ENCODE peak calls at places on chromosomes 13 and 19, in seven cellular contexts. O, B, J, I, Q, V and D are unnamed samples.

GRCh38 chr13:29569253-29570057 is 26.0 kb downstream of the SLC7A1 start:
- DNase-seq in B (peak; percentile 44), V (no peak), Q (no peak), J (no peak), I (no peak), O (peak; percentile 52), D (no peak)

GRCh38 chr19:47381653-47382279 is 32.7 kb downstream of the DHX34 start:
- DNase-seq in J (no peak), I (no peak), B (no peak), Q (no peak), V (no peak), O (no peak), D (no peak)

GRCh38 chr13:64579331-64579730 is 2650.8 kb downstream of the PCDH9 start:
- DNase-seq in B (no peak), J (no peak), Q (no peak), O (no peak), V (no peak), I (no peak), D (no peak)

GRCh38 chr19:8571006-8571411 is 6.2 kb downstream of the MYO1F start:
- DNase-seq in B (peak; percentile 34), V (no peak), J (no peak), O (no peak), Q (no peak), I (no peak), D (no peak)

GRCh38 chr13:28548872-28549271 is 53.9 kb upstream of the FLT1 start:
- DNase-seq in B (no peak), O (no peak), I (no peak), Q (no peak), V (no peak), J (no peak), D (no peak)

GRCh38 chr13:48678316-48678715 is 24.6 kb downstream of the CYSLTR2 start:
- DNase-seq in I (no peak), O (no peak), J (no peak), B (no peak), Q (no peak), V (no peak), D (no peak)

GRCh38 chr19:16325161-16325527 is 518 bp downstream of the KLF2 start:
- DNase-seq in I (no peak), V (peak; percentile 71), Q (no peak), B (no peak), O (peak; percentile 65), J (peak; percentile 75), D (no peak)

GRCh38 chr13:27969073-27969865 is at the start of gene CDX2:
- DNase-seq in J (no peak), V (no peak), B (no peak), O (peak; percentile 22), Q (no peak), I (no peak), D (no peak)

GRCh38 chr13:29503041-29503837 is 92.2 kb downstream of the SLC7A1 start:
- DNase-seq in V (peak; percentile 66), O (peak; percentile 55), B (no peak), I (no peak), Q (no peak), J (peak; percentile 26), D (no peak)

GRCh38 chr13:44368599-44369368 is 4.8 kb upstream of the SERP2 start:
- DNase-seq in J (no peak), B (no peak), I (no peak), V (no peak), Q (no peak), O (no peak), D (no peak)

GRCh38 chr19:30635026-30635985 is 263.1 kb downstream of the ZNF536 start:
- DNase-seq in I (no peak), B (no peak), V (no peak), J (no peak), Q (no peak), O (no peak), D (no peak)

GRCh38 chr19:3814648-3815047 is 28.5 kb upstream of the MATK start:
- DNase-seq in B (no peak), I (no peak), V (no peak), Q (no peak), J (no peak), O (no peak), D (no peak)

GRCh38 chr13:26468203-26468602 is 89.3 kb upstream of the WASF3 start:
- DNase-seq in Q (no peak), V (peak; percentile 32), J (no peak), I (no peak), B (no peak), O (no peak), D (no peak)

GRCh38 chr13:26604784-26605183 is 47.3 kb downstream of the WASF3 start:
- DNase-seq in Q (no peak), B (no peak), I (no peak), V (no peak), J (no peak), O (no peak), D (no peak)

GRCh38 chr19:3818479-3818878 is 32.3 kb upstream of the MATK start:
- DNase-seq in V (no peak), Q (no peak), B (no peak), J (no peak), I (no peak), O (no peak), D (no peak)

GRCh38 chr13:114249062-114249461 is 14.4 kb downstream of the CDC16 start:
- DNase-seq in Q (no peak), B (no peak), I (no peak), J (no peak), O (no peak), V (peak; percentile 36), D (no peak)

GRCh38 chr19:461664-462551 is 1.1 kb upstream of the SHC2 start:
- DNase-seq in O (peak; percentile 77), B (peak; percentile 66), V (peak; percentile 77), J (peak; percentile 93), Q (no peak), I (no peak), D (no peak)

GRCh38 chr13:35475960-35476943 is at the start of gene MAB21L1:
- DNase-seq in I (no peak), J (no peak), Q (no peak), B (no peak), O (peak; percentile 90), V (peak; percentile 59), D (no peak)

GRCh38 chr19:4555657-4556561 is 3.6 kb downstream of the SEMA6B start:
- DNase-seq in J (peak; percentile 93), O (peak; percentile 77), Q (no peak), V (peak; percentile 79), I (no peak), B (no peak), D (no peak)

GRCh38 chr19:15673176-15673654 is 328 bp downstream of the CYP4F12 start:
- DNase-seq in I (no peak), J (no peak), B (peak; percentile 90), O (no peak), Q (no peak), V (no peak), D (no peak)

GRCh38 chr19:40740747-40741146 is 9.5 kb downstream of the ACTMAP start:
- DNase-seq in I (no peak), Q (no peak), O (no peak), B (no peak), J (no peak), V (no peak), D (no peak)

DNA sequence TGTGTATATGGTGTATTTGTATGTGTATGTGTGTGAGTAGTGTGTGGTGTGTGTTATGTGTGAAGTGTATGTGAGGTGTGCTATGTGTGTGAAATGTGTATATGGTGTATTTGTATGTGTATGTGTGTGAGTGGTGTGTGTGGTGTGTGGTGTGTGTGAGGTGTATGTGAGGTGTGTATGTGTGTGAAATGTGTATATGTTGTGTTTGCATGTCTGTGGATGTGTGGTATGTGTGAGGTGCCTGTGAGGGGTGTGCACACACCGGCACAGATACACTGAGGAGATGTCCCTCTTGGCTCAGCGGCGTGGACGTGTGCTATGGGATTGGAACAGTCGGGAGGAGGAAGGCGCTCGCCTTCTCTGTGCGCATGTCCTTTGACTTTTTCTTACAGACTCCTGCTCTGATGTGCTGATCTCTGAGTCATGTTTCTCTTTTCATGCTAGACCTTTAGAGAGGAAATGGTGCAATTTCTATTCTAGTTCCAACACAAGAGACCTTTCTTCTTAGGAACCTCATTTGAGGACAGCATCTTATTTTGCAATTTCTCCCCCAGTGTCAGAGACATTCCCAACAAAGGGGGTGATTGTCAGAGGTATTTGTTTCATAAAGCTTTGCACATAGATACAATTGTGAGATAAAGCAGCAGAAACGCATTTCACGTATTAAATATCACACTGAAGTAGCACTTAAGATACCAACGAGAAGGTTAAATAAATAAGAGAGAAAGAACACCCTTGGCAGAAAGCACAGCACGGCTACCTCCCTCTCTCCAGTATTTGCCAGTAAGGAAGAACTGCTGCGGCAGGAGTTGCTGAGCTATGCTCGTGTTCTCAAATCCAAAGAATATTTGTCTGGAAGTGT is 11.3 kb upstream of the TNFRSF19 start:
- DNase-seq in J (no peak), Q (no peak), I (no peak), O (peak; percentile 31), B (peak; percentile 97), V (no peak), D (no peak)
- TF ChIP-seq TAF1 in J (no peak), Q (no peak), I (no peak), O (no peak), B (no peak), V (no peak), D (no peak)

GRCh38 chr19:17441241-17442135 is 7.0 kb downstream of the TMEM221 start:
- DNase-seq in Q (no peak), I (no peak), O (peak; percentile 68), J (peak; percentile 55), B (peak; percentile 29), V (peak; percentile 59), D (no peak)
- TF ChIP-seq TAF1 in Q (no peak), I (no peak), O (no peak), J (no peak), B (no peak), V (no peak), D (no peak)

GRCh38 chr13:80239571-80240255 is 101.2 kb downstream of the SPRY2 start:
- DNase-seq in O (no peak), J (no peak), B (no peak), V (no peak), I (no peak), Q (no peak), D (no peak)
- TF ChIP-seq TAF1 in O (no peak), J (no peak), B (no peak), V (no peak), I (no peak), Q (no peak), D (no peak)

GRCh38 chr19:6476155-6476895 is 5.3 kb downstream of the DENND1C start:
- DNase-seq in B (peak; percentile 88), O (peak; percentile 96), I (no peak), Q (no peak), J (peak; percentile 79), V (peak; percentile 100), D (peak; percentile 78)

GRCh38 chr19:6479836-6480398 is 1.7 kb downstream of the DENND1C start:
- DNase-seq in V (no peak), B (no peak), J (peak; percentile 1), Q (no peak), O (no peak), I (no peak), D (no peak)

GRCh38 chr19:6475321-6476108 is 6.1 kb downstream of the DENND1C start:
- DNase-seq in J (no peak), I (no peak), O (peak; percentile 62), Q (no peak), V (peak; percentile 82), B (no peak), D (no peak)

GRCh38 chr19:6478815-6479214 is 2.8 kb downstream of the DENND1C start:
- DNase-seq in J (no peak), O (no peak), V (no peak), B (no peak), Q (no peak), I (no peak), D (no peak)

GRCh38 chr19:6476896-6477431 is 4.6 kb downstream of the DENND1C start:
- DNase-seq in B (no peak), O (no peak), Q (no peak), I (no peak), J (no peak), V (no peak), D (no peak)
- TF ChIP-seq TAF1 in B (no peak), O (no peak), Q (no peak), I (no peak), J (no peak), V (no peak), D (no peak)